ENCODE peak calls at places on chromosomes 2 and 18, in six cellular contexts. M, Z, R, W, X and C are unnamed samples.

GRCh38 chr18:58454406-58455061 is 174.4 kb downstream of the ALPK2 start:
- DNase-seq in M (no peak), Z (no peak), R (no peak), W (no peak), X (no peak), C (no peak)

GRCh38 chr2:24908316-24908937 is 11.6 kb downstream of the ADCY3 start:
- DNase-seq in M (no peak), Z (no peak), R (no peak), W (no peak), X (no peak), C (no peak)

GRCh38 chr2:163613155-163613554 is 122.7 kb downstream of the FIGN start:
- DNase-seq in M (no peak), Z (no peak), R (no peak), W (no peak), X (no peak), C (peak)

GRCh38 chr2:66435963-66436362 is 1.0 kb downstream of the MEIS1 start:
- DNase-seq in M (no peak), Z (no peak), R (no peak), W (no peak), X (no peak), C (no peak)

GRCh38 chr2:116450990-116451389 is 1363.5 kb upstream of the DDX18 start:
- DNase-seq in M (no peak), Z (no peak), R (no peak), W (no peak), X (peak), C (no peak)

GRCh38 chr18:32301361-32301760 is 111.5 kb downstream of the MEP1B start:
- DNase-seq in M (no peak), Z (no peak), R (no peak), W (no peak), X (no peak), C (no peak)

GRCh38 chr2:53826587-53827397 is 33.0 kb downstream of the GPR75 start:
- DNase-seq in M (peak), Z (no peak), R (no peak), W (no peak), X (peak), C (no peak)

GRCh38 chr2:151162185-151162584 is 99.5 kb downstream of the RBM43 start:
- DNase-seq in M (peak), Z (peak), R (no peak), W (no peak), X (peak), C (no peak)

GRCh38 chr2:173124441-173124840 is 48.8 kb downstream of the MAP3K20 start:
- DNase-seq in M (peak), Z (no peak), R (no peak), W (no peak), X (no peak), C (no peak)

GRCh38 chr2:6103949-6104348 is 411.8 kb downstream of the SOX11 start:
- DNase-seq in M (no peak), Z (peak), R (no peak), W (no peak), X (no peak), C (no peak)

GRCh38 chr2:119544075-119545031 is at the start of gene CFAP221:
- DNase-seq in M (peak), Z (peak), R (peak), W (peak), X (peak), C (peak)

GRCh38 chr2:129302106-129302505 is 677.4 kb upstream of the RAB6C start:
- DNase-seq in M (no peak), Z (no peak), R (no peak), W (no peak), X (no peak), C (no peak)

GRCh38 chr18:50393802-50394201 is 19.0 kb downstream of the SKA1 start:
- DNase-seq in M (no peak), Z (no peak), R (no peak), W (no peak), X (no peak), C (no peak)

GRCh38 chr2:238380785-238381184 is 45.9 kb upstream of the ASB1 start:
- DNase-seq in M (peak), Z (peak), R (no peak), W (peak), X (peak), C (no peak)

GRCh38 chr18:75574197-75574596 is 146.7 kb upstream of the SMIM21 start:
- DNase-seq in M (no peak), Z (no peak), R (no peak), W (no peak), X (no peak), C (no peak)

GRCh38 chr2:58535182-58535581 is 294.1 kb upstream of the FANCL start:
- DNase-seq in M (no peak), Z (peak), R (no peak), W (no peak), X (peak), C (peak)

GRCh38 chr18:621181-621580 is 24.4 kb downstream of the CLUL1 start:
- DNase-seq in M (peak), Z (no peak), R (no peak), W (no peak), X (no peak), C (peak)

GRCh38 chr18:26286008-26286407 is 59.8 kb downstream of the TAF4B start:
- DNase-seq in M (no peak), Z (no peak), R (no peak), W (no peak), X (no peak), C (no peak)

DNA sequence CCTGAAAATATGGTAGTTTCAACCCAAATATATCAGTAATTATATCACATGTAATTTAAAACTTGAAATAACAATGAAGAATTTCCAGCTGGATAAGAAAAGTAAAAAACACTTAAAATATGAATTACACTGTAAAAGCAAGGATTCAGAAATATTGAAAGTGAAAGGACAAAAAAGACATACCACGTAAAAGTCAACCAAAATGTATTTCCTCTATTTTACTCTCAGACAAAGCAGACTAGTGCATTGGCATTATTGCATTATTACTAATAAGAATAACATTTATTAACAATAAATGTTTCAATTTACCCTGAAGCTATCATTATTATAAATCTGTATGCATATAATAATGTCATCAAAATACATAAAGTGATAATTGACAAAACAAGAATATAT is 445.1 kb upstream of the TRIB2 start:
- DNase-seq in M (no peak), Z (no peak), R (no peak), W (no peak), X (no peak), C (no peak)
- H3K4me2 ChIP-seq in M (no peak), Z (no peak), R (no peak), W (no peak), X (no peak), C (no peak)

GRCh38 chr2:74464406-74464805 is 776 bp downstream of the MOGS start:
- DNase-seq in M (peak), Z (no peak), R (no peak), W (no peak), X (no peak), C (peak)
- H2AFZ ChIP-seq in M (peak), Z (peak), R (peak), W (no peak), X (peak), C (no peak)

DNA sequence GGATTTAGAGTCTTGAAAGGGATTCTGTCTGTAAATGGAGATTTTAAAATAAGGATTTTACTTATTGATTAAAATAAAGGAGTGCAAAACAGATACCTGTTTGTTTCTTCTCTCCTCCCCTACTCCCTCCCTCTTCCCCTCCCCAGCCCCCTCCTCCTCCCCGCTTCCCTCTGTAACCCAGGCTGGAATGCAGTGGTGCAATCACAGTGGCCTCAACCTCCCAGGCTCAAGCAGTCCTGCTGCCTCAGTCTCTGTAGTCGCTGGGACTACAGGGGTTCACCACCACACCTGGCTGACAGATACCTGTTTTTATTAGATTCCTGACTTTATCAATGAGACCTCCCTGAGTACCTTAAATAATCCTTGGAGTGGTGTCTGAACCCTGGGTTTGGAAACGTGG is 57.1 kb downstream of the OXER1 start:
- DNase-seq in M (no peak), Z (peak), R (no peak), W (no peak), X (no peak), C (peak)
- TF ChIP-seq EZH2phosphoT487 in M (no peak), Z (no peak), R (no peak), W (no peak), X (no peak), C (no peak)

DNA sequence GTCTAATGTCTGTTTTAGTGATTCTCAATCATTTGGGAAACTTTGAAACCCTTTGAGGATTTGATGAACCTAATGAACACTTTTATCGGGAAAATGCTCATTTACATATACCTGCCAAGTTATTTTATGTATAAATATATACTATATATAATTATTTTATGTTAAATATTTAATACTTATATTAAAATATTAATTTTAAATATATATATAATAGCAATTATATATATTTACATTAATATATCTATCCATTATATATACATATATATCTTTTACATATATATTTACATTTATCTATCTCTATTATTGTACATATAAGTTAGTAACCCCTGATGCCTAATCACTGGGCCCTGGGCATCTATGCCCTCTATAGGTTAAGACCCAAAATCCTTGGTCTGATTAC is 763.3 kb upstream of the FSHR start:
- DNase-seq in M (no peak), Z (no peak), R (no peak), W (no peak), X (no peak), C (no peak)
- H3K4me2 ChIP-seq in M (no peak), Z (no peak), R (no peak), W (no peak), X (no peak), C (no peak)

DNA sequence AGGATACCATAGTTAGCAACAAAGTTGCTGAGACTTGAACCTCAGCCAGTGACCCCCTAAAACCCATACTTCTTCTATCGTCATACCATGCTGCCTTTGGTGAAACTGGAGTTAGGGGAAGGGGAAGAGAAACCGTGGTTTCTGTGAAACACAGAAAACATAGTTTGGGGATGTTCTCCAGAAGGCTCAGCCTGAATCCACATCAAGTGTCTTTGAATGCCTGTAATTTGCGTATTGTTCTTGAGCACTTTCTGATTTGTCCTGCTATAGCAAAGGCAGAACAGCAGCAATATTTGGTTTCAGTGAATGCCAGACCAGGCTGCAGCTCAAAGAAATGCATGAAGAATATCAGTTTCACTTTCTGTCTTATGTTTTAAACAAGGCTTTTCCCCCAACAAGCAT is 258.7 kb downstream of the TTC32 start:
- DNase-seq in M (no peak), Z (no peak), R (peak), W (no peak), X (no peak), C (no peak)
- H2AFZ ChIP-seq in M (no peak), Z (no peak), R (peak), W (no peak), X (no peak), C (no peak)

GRCh38 chr2:1869248-1869647 is 124.9 kb upstream of the PXDN start:
- DNase-seq in M (no peak), Z (no peak), R (no peak), W (no peak), X (no peak), C (no peak)

GRCh38 chr2:1869987-1870386 is 125.7 kb upstream of the PXDN start:
- DNase-seq in M (peak), Z (no peak), R (no peak), W (no peak), X (no peak), C (no peak)

GRCh38 chr2:1867141-1867540 is 122.8 kb upstream of the PXDN start:
- DNase-seq in M (no peak), Z (no peak), R (no peak), W (no peak), X (no peak), C (no peak)

GRCh38 chr2:1866402-1867091 is 122.2 kb upstream of the PXDN start:
- DNase-seq in M (no peak), Z (no peak), R (no peak), W (no peak), X (no peak), C (no peak)

GRCh38 chr2:1868683-1869141 is 124.4 kb upstream of the PXDN start:
- DNase-seq in M (no peak), Z (peak), R (no peak), W (no peak), X (no peak), C (peak)
- TF ChIP-seq EZH2phosphoT487 in M (no peak), Z (no peak), R (no peak), W (no peak), X (no peak), C (no peak)

GRCh38 chr2:236124182-236124581 is 44.0 kb downstream of the GBX2 start:
- DNase-seq in M (no peak), Z (no peak), R (no peak), W (no peak), X (no peak), C (no peak)
- H3K4me2 ChIP-seq in M (no peak), Z (no peak), R (no peak), W (no peak), X (no peak), C (no peak)

GRCh38 chr2:177622516-177622915 is 229.9 kb downstream of the AGPS start:
- DNase-seq in M (no peak), Z (peak), R (no peak), W (peak), X (peak), C (peak)
- H2AFZ ChIP-seq in M (no peak), Z (peak), R (no peak), W (peak), X (peak), C (peak)

DNA sequence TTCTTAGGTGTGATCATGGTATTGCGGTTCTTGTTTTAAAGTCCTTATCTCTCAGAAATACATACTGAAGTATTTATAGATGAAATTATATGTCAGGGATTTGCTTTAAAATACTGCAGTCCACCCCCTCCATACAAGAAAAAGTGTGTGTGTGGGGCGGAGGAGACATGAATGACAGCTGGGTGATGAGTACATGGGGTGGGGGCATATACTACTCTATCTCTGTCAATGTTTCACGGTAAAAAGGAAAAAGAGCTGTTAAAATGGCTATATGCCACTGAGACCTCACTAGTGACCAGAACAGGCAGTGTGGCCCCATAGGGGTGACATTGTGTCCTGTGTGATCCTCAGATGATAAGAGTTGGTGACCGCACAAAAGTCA is 54.1 kb downstream of the SPRED2 start:
- DNase-seq in M (no peak), Z (no peak), R (no peak), W (no peak), X (no peak), C (no peak)
- TF ChIP-seq EZH2phosphoT487 in M (no peak), Z (no peak), R (no peak), W (no peak), X (no peak), C (no peak)